ENCODE peak calls at places on chromosomes 7 and 10, in five cellular contexts. W, Q, E, O and V are unnamed samples.

GRCh38 chr7:150368098-150368883 is at the start of gene REPIN1:
- DNase-seq in W (peak; percentile 85), O (no peak), E (peak; percentile 80), Q (peak; percentile 93), V (peak; percentile 72)

GRCh38 chr7:102451371-102452054 is 13.2 kb downstream of the ALKBH4 start:
- DNase-seq in E (no peak), W (no peak), O (no peak), Q (no peak), V (no peak)

GRCh38 chr10:26172126-26172525 is 44.4 kb upstream of the GAD2 start:
- DNase-seq in O (peak; percentile 13), W (no peak), E (no peak), Q (no peak), V (no peak)

GRCh38 chr7:155830961-155831806 is 18.9 kb upstream of the SHH start:
- DNase-seq in Q (no peak), E (no peak), W (no peak), O (no peak), V (no peak)

GRCh38 chr7:44534501-44534900 is 6.6 kb downstream of the NPC1L1 start:
- DNase-seq in E (peak; percentile 43), W (no peak), Q (no peak), O (peak; percentile 39), V (no peak)

GRCh38 chr7:94602181-94602580 is 53.8 kb downstream of the SGCE start:
- DNase-seq in Q (no peak), O (no peak), W (no peak), E (no peak), V (no peak)

GRCh38 chr10:47264797-47265281 is 35.2 kb upstream of the GDF10 start:
- DNase-seq in Q (no peak), O (no peak), W (no peak), E (no peak), V (no peak)

GRCh38 chr7:15485431-15485830 is 76.4 kb downstream of the AGMO start:
- DNase-seq in O (no peak), Q (no peak), E (no peak), W (no peak), V (no peak)

GRCh38 chr7:146937836-146938235 is 821.2 kb downstream of the CNTNAP2 start:
- DNase-seq in Q (no peak), W (no peak), O (no peak), E (no peak), V (no peak)

GRCh38 chr7:63073286-63073685 is 925.4 kb upstream of the ZNF722 start:
- DNase-seq in E (no peak), Q (no peak), W (no peak), O (no peak), V (no peak)

GRCh38 chr10:102726274-102726673 is 11.8 kb downstream of the SFXN2 start:
- DNase-seq in O (no peak), E (no peak), Q (no peak), W (no peak), V (no peak)

GRCh38 chr7:121329460-121330052 is 756 bp downstream of the WNT16 start:
- DNase-seq in Q (peak; percentile 38), E (no peak), W (peak; percentile 32), O (no peak), V (no peak)

GRCh38 chr10:127787873-127788272 is 50.9 kb downstream of the FOXI2 start:
- DNase-seq in E (no peak), Q (no peak), O (no peak), W (no peak), V (no peak)

GRCh38 chr7:43572516-43573049 is 10.3 kb upstream of the STK17A start:
- DNase-seq in O (no peak), W (no peak), E (peak; percentile 38), Q (no peak), V (no peak)

GRCh38 chr7:22013711-22014110 is 68.0 kb upstream of the CDCA7L start:
- DNase-seq in E (no peak), Q (no peak), O (no peak), W (no peak), V (no peak)

GRCh38 chr7:148151778-148152177 is 438.8 kb upstream of the C7orf33 start:
- DNase-seq in Q (no peak), O (no peak), E (no peak), W (no peak), V (no peak)

GRCh38 chr10:3805227-3805790 is 20.3 kb upstream of the KLF6 start:
- DNase-seq in O (no peak), Q (no peak), W (peak; percentile 48), E (peak; percentile 56), V (no peak)

GRCh38 chr7:105788816-105789349 is 87.5 kb downstream of the ATXN7L1 start:
- DNase-seq in Q (no peak), O (no peak), W (no peak), E (no peak), V (no peak)

GRCh38 chr10:70256463-70256862 is 23.2 kb upstream of the PPA1 start:
- DNase-seq in O (no peak), E (no peak), W (no peak), Q (no peak), V (no peak)

GRCh38 chr10:106493166-106493565 is 671.3 kb downstream of the SORCS1 start:
- DNase-seq in E (no peak), Q (no peak), O (no peak), W (no peak), V (no peak)

GRCh38 chr10:71295641-71296040 is 23.4 kb upstream of the SLC29A3 start:
- DNase-seq in Q (no peak), E (no peak), O (no peak), W (no peak), V (no peak)

GRCh38 chr7:130990178-130990832 is 256.3 kb upstream of the KLF14 start:
- DNase-seq in E (no peak), O (no peak), W (no peak), Q (no peak), V (no peak)

GRCh38 chr7:131945313-131945831 is 388.9 kb upstream of the PODXL start:
- DNase-seq in W (no peak), Q (peak; percentile 68), E (peak; percentile 15), O (peak; percentile 46), V (no peak)

GRCh38 chr7:28536259-28536658 is 123.9 kb downstream of the CREB5 start:
- DNase-seq in O (peak; percentile 54), E (peak; percentile 23), W (no peak), Q (peak; percentile 34), V (no peak)

GRCh38 chr10:130111115-130111847 is 651 bp upstream of the C10orf143 start:
- DNase-seq in E (peak; percentile 86), O (peak; percentile 90), Q (peak; percentile 95), W (peak; percentile 98), V (peak; percentile 96)
- TF ChIP-seq POLR2A in E (no peak), O (peak; percentile 44), Q (peak; percentile 64), W (peak; percentile 48), V (no peak)

GRCh38 chr10:32374605-32375004 is 27.6 kb upstream of the EPC1 start:
- DNase-seq in Q (no peak), E (no peak), W (no peak), O (no peak), V (no peak)

GRCh38 chr10:32373031-32373430 is 26.1 kb upstream of the EPC1 start:
- DNase-seq in O (no peak), W (no peak), Q (no peak), E (no peak), V (no peak)

GRCh38 chr10:32371101-32371500 is 24.1 kb upstream of the EPC1 start:
- DNase-seq in Q (no peak), O (no peak), E (no peak), W (no peak), V (no peak)

GRCh38 chr10:32373496-32373895 is 26.5 kb upstream of the EPC1 start:
- DNase-seq in O (no peak), E (no peak), W (no peak), Q (no peak), V (no peak)

GRCh38 chr10:32372000-32372875 is 25.3 kb upstream of the EPC1 start:
- DNase-seq in O (no peak), Q (no peak), W (no peak), E (no peak), V (no peak)
- H3K4me1 ChIP-seq in O (peaks cover 3% of the 10 kb centered on the region), Q (peaks cover 1% of the 10 kb centered on the region), W (peaks cover 4% of the 10 kb centered on the region), E (no peaks in the 10 kb centered on the region), V (no peaks in the 10 kb centered on the region)

DNA sequence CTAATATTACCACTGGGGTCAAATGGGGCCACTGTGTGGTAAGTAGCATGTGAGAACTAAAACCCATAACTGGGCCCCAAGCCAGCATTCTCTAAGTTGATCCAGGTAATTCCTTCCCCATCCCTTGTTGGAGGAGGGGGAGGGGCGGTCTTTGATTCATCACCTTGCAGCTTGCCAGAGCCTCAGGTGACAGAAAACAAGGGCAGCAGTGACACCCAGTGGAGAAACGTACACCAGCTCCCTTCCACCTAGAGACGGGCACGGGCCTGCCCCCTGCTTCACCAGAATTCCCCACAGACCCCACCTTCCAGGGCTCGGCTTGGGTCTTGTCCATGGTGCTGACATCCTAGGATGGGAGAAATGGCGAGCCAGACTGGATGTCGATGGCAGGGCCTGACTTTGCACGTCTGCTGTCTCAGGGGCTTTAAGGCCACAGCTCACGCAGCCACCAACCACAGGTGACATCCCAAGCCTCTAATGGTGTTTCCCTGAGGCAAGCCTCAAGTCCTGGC is 102.0 kb downstream of the STRA8 start:
- DNase-seq in Q (peak; percentile 44), O (peak; percentile 95), W (no peak), E (peak; percentile 66), V (no peak)
- TF ChIP-seq CTCF in Q (no peak), O (peak; percentile 95), W (peak; percentile 82), E (peak; percentile 65), V (no peak)

GRCh38 chr7:832968-833424 is 720 bp downstream of the SUN1 start:
- DNase-seq in E (no peak), O (no peak), Q (no peak), W (no peak), V (no peak)

GRCh38 chr7:833601-834258 is 1.5 kb downstream of the SUN1 start:
- DNase-seq in O (no peak), Q (no peak), E (no peak), W (no peak), V (no peak)

GRCh38 chr7:830069-830468 is 2.2 kb upstream of the SUN1 start:
- DNase-seq in E (no peak), O (no peak), W (no peak), Q (no peak), V (no peak)

GRCh38 chr7:832292-832967 is at the start of gene SUN1:
- DNase-seq in Q (no peak), W (peak; percentile 28), E (peak; percentile 87), O (no peak), V (no peak)

DNA sequence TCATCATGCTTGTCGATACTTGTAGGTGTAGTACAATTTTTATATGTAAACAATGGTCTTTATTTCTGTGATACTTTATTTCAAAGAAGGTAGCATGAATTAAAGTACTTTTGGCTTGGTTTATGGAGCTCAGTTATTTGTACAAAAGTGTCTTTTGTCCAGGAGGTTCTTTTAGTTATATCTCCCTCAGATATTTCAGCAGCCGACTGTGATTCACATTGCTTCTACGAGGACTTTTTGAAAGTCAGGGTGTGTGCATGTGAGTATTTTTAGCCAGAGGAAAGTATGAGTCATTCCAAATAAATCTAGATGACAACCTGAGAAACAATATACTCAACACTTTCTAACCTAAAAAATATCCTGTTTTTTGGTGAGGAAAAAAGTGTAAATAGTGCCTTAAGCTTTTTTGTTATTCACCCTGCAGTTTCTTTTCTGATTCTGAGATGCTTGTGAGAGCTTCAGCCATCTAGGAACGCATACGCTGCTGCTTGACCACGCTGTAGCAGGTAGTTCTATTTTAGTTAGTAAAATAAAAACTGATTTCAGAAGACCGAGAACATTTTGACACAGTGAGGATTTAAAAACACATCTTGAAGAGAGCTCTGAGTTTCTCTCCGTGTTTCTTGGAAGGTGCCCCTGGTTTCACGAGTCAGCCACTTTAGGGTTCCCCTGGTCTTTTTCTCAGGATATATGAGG is 532 bp upstream of the SUN1 start:
- DNase-seq in Q (no peak), W (no peak), O (no peak), E (peak; percentile 83), V (no peak)
- TF ChIP-seq POLR2A in Q (peak; percentile 37), W (no peak), O (no peak), E (no peak), V (peak; percentile 32)

GRCh38 chr10:115030483-115031200 is 62.5 kb upstream of the ATRNL1 start:
- DNase-seq in E (no peak), O (no peak), Q (no peak), W (no peak), V (no peak)
- H3K4me1 ChIP-seq in E (no peaks in the 10 kb centered on the region), O (no peaks in the 10 kb centered on the region), Q (no peaks in the 10 kb centered on the region), W (no peaks in the 10 kb centered on the region), V (no peaks in the 10 kb centered on the region)